ENCODE peak calls at places on chromosomes 1 and 21, in eight cellular contexts. O, E, F, Q, L, M, A and Z are unnamed samples.

GRCh38 chr1:56073614-56074356 is 505.6 kb downstream of the PLPP3 start:
- DNase-seq in O (no peak), E (peak; percentile 83), F (peak; percentile 76), Q (peak; percentile 94), L (no peak), M (no peak), A (peak; percentile 88), Z (peak; percentile 75)

GRCh38 chr21:46011267-46011967 is 29.8 kb downstream of the COL6A1 start:
- DNase-seq in O (no peak), E (no peak), F (no peak), Q (no peak), L (no peak), M (no peak), A (no peak), Z (no peak)

GRCh38 chr1:234836786-234837185 is 226.8 kb upstream of the IRF2BP2 start:
- DNase-seq in O (no peak), E (no peak), F (no peak), Q (no peak), L (no peak), M (no peak), A (no peak), Z (no peak)

GRCh38 chr21:45862544-45863207 is 118.9 kb upstream of the COL6A1 start:
- DNase-seq in O (no peak), E (no peak), F (no peak), Q (no peak), L (no peak), M (no peak), A (no peak), Z (no peak)

GRCh38 chr1:209080170-209080781 is 503.2 kb upstream of the CAMK1G start:
- DNase-seq in O (peak; percentile 15), E (no peak), F (no peak), Q (no peak), L (no peak), M (no peak), A (no peak), Z (no peak)

GRCh38 chr1:23719162-23719820 is 24.0 kb upstream of the ELOA start:
- DNase-seq in O (no peak), E (peak; percentile 50), F (no peak), Q (no peak), L (no peak), M (no peak), A (peak; percentile 85), Z (peak; percentile 72)

GRCh38 chr1:12380316-12381249 is 150.8 kb downstream of the VPS13D start:
- DNase-seq in O (no peak), E (no peak), F (no peak), Q (no peak), L (no peak), M (no peak), A (no peak), Z (no peak)

GRCh38 chr1:38865112-38865715 is 5.6 kb upstream of the RRAGC start:
- DNase-seq in O (no peak), E (no peak), F (no peak), Q (no peak), L (no peak), M (no peak), A (no peak), Z (no peak)

GRCh38 chr1:234877761-234878160 is 250.9 kb downstream of the TOMM20 start:
- DNase-seq in O (no peak), E (no peak), F (no peak), Q (no peak), L (no peak), M (no peak), A (no peak), Z (no peak)

GRCh38 chr1:9181176-9181906 is 52.4 kb upstream of the GPR157 start:
- DNase-seq in O (peak; percentile 68), E (peak; percentile 65), F (peak; percentile 77), Q (peak; percentile 70), L (peak; percentile 27), M (peak; percentile 67), A (peak; percentile 49), Z (no peak)

GRCh38 chr1:226575436-226576390 is 27.1 kb downstream of the STUM start:
- DNase-seq in O (no peak), E (no peak), F (no peak), Q (no peak), L (no peak), M (no peak), A (no peak), Z (no peak)

GRCh38 chr1:154304664-154305337 is 16.1 kb upstream of the AQP10 start:
- DNase-seq in O (no peak), E (no peak), F (no peak), Q (no peak), L (no peak), M (no peak), A (no peak), Z (no peak)

GRCh38 chr1:54324031-54324654 is 82.1 kb downstream of the SSBP3 start:
- DNase-seq in O (no peak), E (no peak), F (no peak), Q (no peak), L (no peak), M (no peak), A (peak; percentile 19), Z (no peak)

DNA sequence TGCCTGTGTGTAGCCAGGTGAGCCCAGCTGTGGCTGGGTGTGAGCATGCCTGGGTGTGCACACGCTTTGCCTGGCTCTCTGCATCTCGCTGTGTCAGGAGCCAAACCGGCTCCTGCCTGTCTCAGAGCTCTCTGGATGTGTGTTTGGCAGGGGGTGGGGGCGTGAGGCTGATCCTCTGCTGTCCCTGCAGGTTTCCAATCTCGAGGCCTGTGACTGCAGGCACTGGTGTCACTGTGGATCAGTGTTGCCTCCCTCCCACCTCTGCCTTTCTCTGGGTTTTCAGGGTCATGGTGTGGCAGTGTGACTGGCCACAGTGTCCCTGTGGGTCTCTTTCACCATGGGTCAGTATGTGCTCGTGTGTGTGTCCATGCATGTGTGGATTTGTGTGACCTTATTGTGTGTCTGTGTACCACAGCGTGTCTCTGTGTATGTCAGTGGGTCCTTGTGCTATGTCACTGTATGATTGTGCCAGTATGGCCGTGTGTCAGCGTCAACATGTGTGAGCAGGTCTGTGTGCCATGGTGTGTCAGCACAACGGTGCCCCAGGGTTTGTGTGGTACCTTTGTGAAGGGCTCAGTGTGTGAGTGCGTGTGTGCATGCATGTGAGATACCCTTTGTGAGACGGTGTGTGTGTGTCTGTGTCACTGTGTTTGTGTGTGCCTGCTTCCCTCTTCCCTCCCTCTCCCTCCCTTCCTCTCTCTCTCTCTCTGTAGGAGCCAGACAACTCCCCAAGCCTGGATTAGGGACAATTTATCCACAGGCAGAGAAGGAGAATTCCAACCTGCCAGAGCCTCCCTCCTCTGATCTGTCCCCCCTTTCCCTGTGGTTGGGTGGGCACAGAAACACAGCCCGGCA is 43.4 kb downstream of the AHDC1 start:
- DNase-seq in O (no peak), E (no peak), F (no peak), Q (no peak), L (no peak), M (no peak), A (no peak), Z (no peak)
- H3K4me3 ChIP-seq in O (no peak overlapping the region), E (no peak overlapping the region), F (no peak overlapping the region), Q (no peak overlapping the region), L (no peak overlapping the region), M (no peak overlapping the region), A (no peak overlapping the region), Z (no peak overlapping the region)

GRCh38 chr1:108747128-108747827 is 804 bp downstream of the STXBP3 start:
- DNase-seq in O (peak; percentile 72), E (peak; percentile 73), F (peak; percentile 73), Q (peak; percentile 77), L (peak; percentile 70), M (peak; percentile 82), A (peak; percentile 84), Z (peak; percentile 80)
- TF ChIP-seq POLR2A in O (peak; percentile 37), E (no peak), F (no peak), Q (peak; percentile 50), L (peak; percentile 50), M (peak; percentile 37), A (peak; percentile 75), Z (peak; percentile 24)

GRCh38 chr1:223708651-223709268 is 3.6 kb upstream of the CAPN2 start:
- DNase-seq in O (no peak), E (no peak), F (no peak), Q (no peak), L (no peak), M (no peak), A (no peak), Z (no peak)

GRCh38 chr1:223707270-223708000 is 4.9 kb upstream of the CAPN2 start:
- DNase-seq in O (peak; percentile 84), E (peak; percentile 83), F (peak; percentile 46), Q (peak; percentile 73), L (peak; percentile 93), M (peak; percentile 18), A (peak; percentile 100), Z (peak; percentile 82)

GRCh38 chr1:223708001-223708359 is 4.4 kb upstream of the CAPN2 start:
- DNase-seq in O (no peak), E (peak; percentile 27), F (no peak), Q (no peak), L (peak; percentile 69), M (no peak), A (no peak), Z (no peak)

GRCh38 chr1:223704921-223705878 is 7.1 kb upstream of the CAPN2 start:
- DNase-seq in O (no peak), E (no peak), F (no peak), Q (no peak), L (no peak), M (peak; percentile 37), A (peak; percentile 40), Z (no peak)

GRCh38 chr1:223706077-223706988 is 6.0 kb upstream of the CAPN2 start:
- DNase-seq in O (no peak), E (no peak), F (no peak), Q (peak; percentile 29), L (no peak), M (no peak), A (peak; percentile 96), Z (peak; percentile 34)
- H3K4me3 ChIP-seq in O (peak overlapping the region; percentile 4), E (no peak overlapping the region), F (no peak overlapping the region), Q (no peak overlapping the region), L (no peak overlapping the region), M (no peak overlapping the region), A (no peak overlapping the region), Z (no peak overlapping the region)

GRCh38 chr1:203325004-203325417 is 19.7 kb downstream of the BTG2 start:
- DNase-seq in O (no peak), E (no peak), F (no peak), Q (no peak), L (no peak), M (peak; percentile 29), A (no peak), Z (no peak)

GRCh38 chr1:203327684-203328457 is 22.6 kb downstream of the BTG2 start:
- DNase-seq in O (peak; percentile 82), E (no peak), F (peak; percentile 62), Q (peak; percentile 66), L (no peak), M (peak; percentile 75), A (peak; percentile 53), Z (peak; percentile 53)

GRCh38 chr1:203328714-203329122 is 22.2 kb downstream of the FMOD start:
- DNase-seq in O (no peak), E (peak; percentile 88), F (no peak), Q (no peak), L (no peak), M (no peak), A (no peak), Z (no peak)

GRCh38 chr1:203325418-203326091 is 20.2 kb downstream of the BTG2 start:
- DNase-seq in O (no peak), E (peak; percentile 75), F (peak; percentile 78), Q (peak; percentile 71), L (no peak), M (peak; percentile 60), A (no peak), Z (peak; percentile 46)

GRCh38 chr1:203326830-203327683 is 21.7 kb downstream of the BTG2 start:
- DNase-seq in O (peak; percentile 95), E (peak; percentile 96), F (peak; percentile 96), Q (peak; percentile 88), L (peak; percentile 75), M (peak; percentile 90), A (peak; percentile 79), Z (peak; percentile 86)
- TF ChIP-seq POLR2A in O (peak; percentile 64), E (peak; percentile 96), F (peak; percentile 53), Q (peak; percentile 88), L (no peak), M (no peak), A (no peak), Z (peak; percentile 39)

GRCh38 chr1:161719325-161719611 is 2.1 kb upstream of the FCRLB start:
- DNase-seq in O (no peak), E (no peak), F (no peak), Q (no peak), L (no peak), M (no peak), A (no peak), Z (no peak)
- H3K4me3 ChIP-seq in O (no peak overlapping the region), E (no peak overlapping the region), F (no peak overlapping the region), Q (no peak overlapping the region), L (no peak overlapping the region), M (no peak overlapping the region), A (no peak overlapping the region), Z (no peak overlapping the region)